ENCODE peak calls at places on chromosomes 3 and 15, in seven cellular contexts. E is retina, G is BJ, V is transverse colon, O is NCI-H2107, M is EL, C is ovary. A is an unnamed sample.

GRCh38 chr15:100914876-100915275 is 4.3 kb upstream of the LRRK1 start:
- DNase-seq in M (peak), G (no peak), V (no peak), E (no peak), C (no peak), O (no peak), A (no peak)

GRCh38 chr15:40878785-40879184 is 4.8 kb upstream of the RHOV start:
- DNase-seq in G (no peak), E (no peak), O (no peak), V (no peak), M (peak), C (no peak), A (no peak)

GRCh38 chr3:141323936-141324704 is 44.2 kb upstream of the ZBTB38 start:
- DNase-seq in E (no peak), O (no peak), V (no peak), G (no peak), C (no peak), M (no peak), A (no peak)

GRCh38 chr15:40322531-40323238 is 807 bp upstream of the INAFM2 start:
- DNase-seq in G (no peak), M (no peak), C (peak), V (peak), E (no peak), O (no peak), A (no peak)

GRCh38 chr15:94125131-94125530 is 106.2 kb upstream of the MCTP2 start:
- DNase-seq in E (no peak), C (no peak), V (no peak), G (peak), M (no peak), O (no peak), A (no peak)

GRCh38 chr3:59367150-59367549 is 317.3 kb upstream of the CFAP20DC start:
- DNase-seq in E (no peak), M (peak), V (no peak), O (no peak), G (no peak), C (no peak), A (no peak)

GRCh38 chr15:101441706-101442105 is 47.8 kb downstream of the PCSK6 start:
- DNase-seq in G (no peak), M (no peak), V (no peak), C (no peak), E (no peak), O (no peak), A (no peak)

GRCh38 chr15:67836477-67836876 is 3.4 kb downstream of the RNU6-1 start:
- DNase-seq in E (peak), V (peak), C (no peak), G (no peak), M (peak), O (no peak), A (peak)

GRCh38 chr15:24954783-24955548 is at the start of the genes SNRPN and SNURF:
- DNase-seq in E (peak), C (peak), V (peak), O (peak), G (no peak), M (peak), A (peak)

GRCh38 chr3:86938706-86939105 is 52.2 kb downstream of the VGLL3 start:
- DNase-seq in C (no peak), G (peak), V (no peak), M (peak), O (no peak), E (no peak), A (no peak)

GRCh38 chr3:64238971-64239667 is 13.9 kb upstream of the PRICKLE2 start:
- DNase-seq in E (peak), G (peak), C (peak), O (no peak), V (peak), M (peak), A (peak)

GRCh38 chr3:127316685-127317084 is 28.8 kb upstream of the PRR20G start:
- DNase-seq in E (no peak), O (no peak), M (no peak), C (no peak), V (no peak), G (no peak), A (no peak)

GRCh38 chr3:63910873-63911272 is 1.3 kb downstream of the SCAANT1 start:
- DNase-seq in C (no peak), E (no peak), V (no peak), O (no peak), G (no peak), M (peak), A (no peak)

GRCh38 chr3:6799264-6799915 is 61.5 kb upstream of the GRM7 start:
- DNase-seq in O (no peak), V (peak), G (no peak), C (no peak), E (peak), M (no peak), A (peak)

GRCh38 chr15:90165659-90166489 is 35.3 kb upstream of the SEMA4B start:
- DNase-seq in M (peak), G (peak), O (peak), V (peak), C (no peak), E (peak), A (peak)

GRCh38 chr3:145457825-145458552 is 703.0 kb downstream of the PLOD2 start:
- DNase-seq in M (no peak), V (no peak), E (no peak), G (no peak), C (no peak), O (no peak), A (no peak)

GRCh38 chr3:63580151-63580550 is 72.3 kb upstream of the SNTN start:
- DNase-seq in E (no peak), G (no peak), O (no peak), M (peak), C (no peak), V (no peak), A (no peak)

GRCh38 chr3:15159501-15160136 is 46.4 kb upstream of the CAPN7 start:
- DNase-seq in O (no peak), C (no peak), V (no peak), G (no peak), M (no peak), E (no peak), A (no peak)

GRCh38 chr15:63378946-63379345 is 2.7 kb downstream of the CA12 start:
- DNase-seq in V (no peak), O (no peak), M (no peak), G (no peak), E (no peak), C (no peak), A (no peak)

GRCh38 chr15:59616390-59616789 is 4.8 kb downstream of the GCNT3 start:
- DNase-seq in E (no peak), M (no peak), V (peak), C (no peak), O (no peak), G (no peak), A (no peak)

GRCh38 chr3:159082514-159082913 is 280.7 kb downstream of the MFSD1 start:
- DNase-seq in G (peak), C (no peak), M (peak), O (no peak), V (no peak), E (no peak), A (no peak)

GRCh38 chr3:38354588-38355344 is 8.2 kb downstream of the XYLB start:
- DNase-seq in V (peak), C (no peak), O (no peak), M (peak), G (no peak), E (no peak), A (peak)

GRCh38 chr3:159733194-159733860 is 255.3 kb upstream of the IL12A start:
- DNase-seq in M (peak), E (no peak), V (no peak), G (peak), C (no peak), O (no peak), A (no peak)

GRCh38 chr15:34336947-34337556 is 529 bp downstream of the SLC12A6 start:
- DNase-seq in M (peak), C (no peak), V (peak), G (no peak), O (no peak), E (no peak), A (no peak)

GRCh38 chr3:23809294-23809693 is 3.5 kb downstream of the UBE2E1 start:
- DNase-seq in G (no peak), O (no peak), V (no peak), M (no peak), C (no peak), E (no peak), A (no peak)

GRCh38 chr15:98131924-98132323 is 171.4 kb downstream of the ARRDC4 start:
- DNase-seq in C (no peak), G (no peak), V (no peak), M (peak), E (no peak), O (no peak), A (no peak)

GRCh38 chr15:66685638-66686150 is 16.3 kb upstream of the SMAD6 start:
- DNase-seq in C (no peak), O (no peak), E (no peak), M (no peak), V (no peak), G (no peak), A (no peak)